ENCODE peak calls at places on chromosome 15, in six cellular contexts. T is PC-3, J is GM23248, V is HCT116, N is SK-N-SH, C is hepatocyte. S is an unnamed sample.

GRCh38 chr15:59539799-59540198 is 71.8 kb upstream of the GCNT3 start:
- DNase-seq in N (no peak), T (peak; percentile 49), V (no peak), C (no peak), J (peak; percentile 20), S (no peak)

GRCh38 chr15:57198654-57199241 is 177.6 kb upstream of the CGNL1 start:
- DNase-seq in N (peak; percentile 4), C (no peak), T (peak; percentile 28), J (no peak), V (no peak), S (peak; percentile 60)

GRCh38 chr15:22839046-22839705 is 710 bp downstream of the NIPA2 start:
- DNase-seq in N (no peak), V (no peak), T (no peak), J (peak; percentile 48), C (no peak), S (no peak)

GRCh38 chr15:71448688-71449114 is 333.4 kb downstream of the THSD4 start:
- DNase-seq in N (peak; percentile 47), T (peak; percentile 90), V (peak; percentile 56), C (peak; percentile 78), J (peak; percentile 64), S (peak; percentile 71)

GRCh38 chr15:68114356-68114755 is 60.2 kb downstream of the PIAS1 start:
- DNase-seq in C (no peak), N (no peak), T (no peak), V (no peak), J (peak; percentile 68), S (no peak)

GRCh38 chr15:56832125-56832524 is 86.3 kb upstream of the TCF12 start:
- DNase-seq in C (peak; percentile 10), V (no peak), J (peak; percentile 64), T (peak; percentile 78), N (no peak), S (no peak)

GRCh38 chr15:98517051-98517450 is 131.3 kb upstream of the IGF1R start:
- DNase-seq in J (no peak), N (no peak), T (no peak), C (no peak), V (no peak), S (no peak)

GRCh38 chr15:95557226-95558046 is 773.1 kb upstream of the NR2F2 start:
- DNase-seq in V (peak; percentile 83), J (peak; percentile 95), N (no peak), C (peak; percentile 76), T (peak; percentile 92), S (no peak)

GRCh38 chr15:46091860-46092450 is 457.1 kb downstream of the SQOR start:
- DNase-seq in N (peak; percentile 49), T (peak; percentile 67), J (peak; percentile 28), C (peak; percentile 62), V (peak; percentile 4), S (peak; percentile 73)

GRCh38 chr15:31379042-31379441 is 52.4 kb downstream of the KLF13 start:
- DNase-seq in J (no peak), T (no peak), C (no peak), N (no peak), V (no peak), S (no peak)

GRCh38 chr15:100588638-100589242 is 13.2 kb downstream of the LINS1 start:
- DNase-seq in T (peak; percentile 50), N (no peak), C (no peak), J (no peak), V (no peak), S (peak; percentile 35)

GRCh38 chr15:70815604-70816003 is 38.4 kb downstream of the LARP6 start:
- DNase-seq in T (peak; percentile 92), V (no peak), N (no peak), J (no peak), C (no peak), S (no peak)

GRCh38 chr15:62940755-62941361 is 101.7 kb upstream of the TPM1 start:
- DNase-seq in V (no peak), T (peak; percentile 78), J (peak; percentile 98), N (peak; percentile 44), C (peak; percentile 65), S (no peak)

GRCh38 chr15:101496198-101496986 is 6.9 kb upstream of the PCSK6 start:
- DNase-seq in C (no peak), J (no peak), T (no peak), N (no peak), V (no peak), S (peak; percentile 34)

GRCh38 chr15:63358296-63359029 is 23.2 kb downstream of the CA12 start:
- DNase-seq in N (no peak), C (no peak), T (no peak), J (no peak), V (no peak), S (no peak)

GRCh38 chr15:74786659-74787165 is 4.8 kb downstream of the CSK start:
- DNase-seq in C (no peak), V (no peak), N (no peak), J (peak; percentile 32), T (no peak), S (no peak)

GRCh38 chr15:38547255-38547997 is 17.2 kb downstream of the RASGRP1 start:
- DNase-seq in C (no peak), T (no peak), J (peak; percentile 87), N (no peak), V (no peak), S (no peak)
- TF ChIP-seq EZH2phosphoT487 in C (no peak), T (no peak), J (no peak), N (no peak), V (no peak), S (no peak)

GRCh38 chr15:89119489-89120478 is 31.5 kb downstream of the ABHD2 start:
- DNase-seq in T (peak; percentile 87), V (no peak), C (peak; percentile 67), J (peak; percentile 82), N (no peak), S (no peak)
- TF ChIP-seq EZH2phosphoT487 in T (no peak), V (no peak), C (no peak), J (peak; percentile 66), N (no peak), S (no peak)

GRCh38 chr15:69377137-69377536 is 37.0 kb upstream of the KIF23 start:
- DNase-seq in C (no peak), T (no peak), V (no peak), N (no peak), J (no peak), S (no peak)

GRCh38 chr15:69380726-69381105 is 33.4 kb upstream of the KIF23 start:
- DNase-seq in J (no peak), N (no peak), V (no peak), T (no peak), C (no peak), S (no peak)

GRCh38 chr15:69375151-69375790 is 38.9 kb upstream of the KIF23 start:
- DNase-seq in V (no peak), T (no peak), C (no peak), J (no peak), N (no peak), S (no peak)

GRCh38 chr15:69384626-69385025 is 29.5 kb upstream of the KIF23 start:
- DNase-seq in T (no peak), V (no peak), J (no peak), C (no peak), N (no peak), S (no peak)

GRCh38 chr15:69380100-69380725 is 33.9 kb upstream of the KIF23 start:
- DNase-seq in T (peak; percentile 13), V (no peak), J (peak; percentile 46), N (no peak), C (no peak), S (peak; percentile 41)
- TF ChIP-seq EZH2phosphoT487 in T (no peak), V (no peak), J (no peak), N (no peak), C (no peak), S (no peak)

GRCh38 chr15:40743921-40744809 is 10.9 kb downstream of the RMDN3 start:
- DNase-seq in V (no peak), N (no peak), J (peak; percentile 93), T (no peak), C (peak; percentile 44), S (no peak)
- TF ChIP-seq EZH2phosphoT487 in V (no peak), N (no peak), J (no peak), T (no peak), C (no peak), S (no peak)